ENCODE peak calls at places on chromosomes 1 and 21, in nine cellular contexts. S is PC-3, H is OCI-LY7, D is hepatocyte, Z is SK-N-SH, A is MM.1S, M is HCT116, W is GM23338, J is neural progenitor cell. B is an unnamed sample. For H3K4me1, the result is how much of the 10 kb centered on the place peaks cover.

GRCh38 chr1:230385930-230386329 is 40.2 kb downstream of the PGBD5 start:
- DNase-seq in S (no peak), H (no peak), D (no peak), Z (no peak), A (no peak), M (no peak), W (no peak), J (no peak), B (no peak)

GRCh38 chr1:202106340-202107284 is 16.1 kb upstream of the GPR37L1 start:
- DNase-seq in S (peak), H (no peak), D (peak), Z (no peak), A (peak), M (peak), W (no peak), J (no peak), B (peak)

GRCh38 chr1:2155788-2156187 is 38.8 kb downstream of the FAAP20 start:
- DNase-seq in S (no peak), H (no peak), D (no peak), Z (no peak), A (no peak), M (no peak), W (no peak), J (no peak), B (no peak)

GRCh38 chr21:43727571-43728466 is 8.9 kb downstream of the PDXK start:
- DNase-seq in S (peak), H (no peak), D (no peak), Z (no peak), A (no peak), M (no peak), W (no peak), J (no peak), B (peak)

GRCh38 chr1:183143576-183144315 is 42.3 kb upstream of the LAMC2 start:
- DNase-seq in S (no peak), H (no peak), D (no peak), Z (no peak), A (no peak), M (no peak), W (no peak), J (no peak), B (no peak)

GRCh38 chr1:201675143-201675542 is 136.2 kb downstream of the NAV1 start:
- DNase-seq in S (no peak), H (no peak), D (no peak), Z (no peak), A (no peak), M (no peak), W (no peak), J (no peak), B (no peak)

GRCh38 chr1:208997726-208998312 is 585.7 kb upstream of the CAMK1G start:
- DNase-seq in S (peak), H (no peak), D (peak), Z (peak), A (no peak), M (no peak), W (peak), J (no peak), B (peak)

GRCh38 chr1:211625040-211625439 is 46.1 kb upstream of the SLC30A1 start:
- DNase-seq in S (peak), H (peak), D (no peak), Z (peak), A (peak), M (no peak), W (peak), J (no peak), B (peak)

GRCh38 chr1:224116131-224116530 is 2.2 kb downstream of the FBXO28 start:
- DNase-seq in S (peak), H (peak), D (peak), Z (peak), A (peak), M (peak), W (peak), J (peak), B (peak)

GRCh38 chr21:40130476-40130875 is 263.2 kb downstream of the PCP4 start:
- DNase-seq in S (no peak), H (no peak), D (no peak), Z (no peak), A (no peak), M (no peak), W (no peak), J (no peak), B (no peak)

GRCh38 chr21:36613064-36613463 is 85.9 kb upstream of the SIM2 start:
- DNase-seq in S (peak), H (no peak), D (no peak), Z (no peak), A (no peak), M (no peak), W (no peak), J (no peak), B (peak)

GRCh38 chr1:241703001-241703400 is 50.9 kb downstream of the WDR64 start:
- DNase-seq in S (peak), H (no peak), D (no peak), Z (no peak), A (no peak), M (no peak), W (no peak), J (no peak), B (peak)

GRCh38 chr1:232978091-232978634 is 27.8 kb downstream of the NTPCR start:
- DNase-seq in S (no peak), H (no peak), D (no peak), Z (peak), A (no peak), M (no peak), W (no peak), J (no peak), B (no peak)

GRCh38 chr1:24960071-24960801 is 30.2 kb upstream of the RUNX3 start:
- DNase-seq in S (no peak), H (no peak), D (no peak), Z (no peak), A (no peak), M (no peak), W (no peak), J (no peak), B (no peak)

GRCh38 chr1:176494436-176494835 is 31.5 kb downstream of the PAPPA2 start:
- DNase-seq in S (no peak), H (no peak), D (no peak), Z (no peak), A (no peak), M (no peak), W (no peak), J (no peak), B (peak)

GRCh38 chr1:171245458-171246064 is 2.7 kb upstream of the FMO1 start:
- DNase-seq in S (peak), H (peak), D (peak), Z (peak), A (peak), M (peak), W (peak), J (peak), B (peak)

GRCh38 chr1:221723918-221724263 is 18.0 kb downstream of the DUSP10 start:
- DNase-seq in S (no peak), H (no peak), D (no peak), Z (no peak), A (no peak), M (no peak), W (peak), J (no peak), B (no peak)

GRCh38 chr1:235943581-235944114 is 76.9 kb upstream of the LYST start:
- DNase-seq in S (peak), H (no peak), D (no peak), Z (no peak), A (no peak), M (no peak), W (no peak), J (no peak), B (peak)

GRCh38 chr1:182580736-182581135 is 8.3 kb downstream of the RNASEL start:
- DNase-seq in S (no peak), H (no peak), D (no peak), Z (no peak), A (no peak), M (no peak), W (no peak), J (peak), B (no peak)

GRCh38 chr1:222074317-222074716 is 332.4 kb upstream of the DUSP10 start:
- DNase-seq in S (no peak), H (no peak), D (no peak), Z (no peak), A (no peak), M (no peak), W (no peak), J (no peak), B (no peak)

GRCh38 chr1:175252561-175252960 is 60.0 kb upstream of the KIAA0040 start:
- DNase-seq in S (no peak), H (no peak), D (no peak), Z (no peak), A (no peak), M (no peak), W (no peak), J (no peak), B (no peak)

GRCh38 chr1:234755449-234755863 is 145.5 kb upstream of the IRF2BP2 start:
- DNase-seq in S (no peak), H (no peak), D (peak), Z (no peak), A (no peak), M (no peak), W (no peak), J (no peak), B (peak)

GRCh38 chr1:212259693-212260480 is 25.3 kb upstream of the PPP2R5A start:
- DNase-seq in S (no peak), H (no peak), D (no peak), Z (no peak), A (no peak), M (no peak), W (no peak), J (no peak), B (no peak)

GRCh38 chr1:184283999-184284398 is 102.8 kb upstream of the C1orf21 start:
- DNase-seq in S (no peak), H (no peak), D (peak), Z (no peak), A (no peak), M (no peak), W (no peak), J (no peak), B (peak)

GRCh38 chr21:38439957-38440356 is 58.3 kb downstream of the ERG start:
- DNase-seq in S (no peak), H (no peak), D (no peak), Z (no peak), A (no peak), M (no peak), W (no peak), J (no peak), B (no peak)

GRCh38 chr1:56540467-56540866 is 38.9 kb downstream of the PLPP3 start:
- DNase-seq in S (peak), H (no peak), D (no peak), Z (no peak), A (no peak), M (no peak), W (no peak), J (no peak), B (no peak)
- TF ChIP-seq EZH2phosphoT487 in S (no peak), H (no peak), D (no peak), Z (no peak), A (no peak), M (no peak), W (no peak), J (no peak), B (no peak)

GRCh38 chr1:59766463-59766862 is 48.3 kb upstream of the HOOK1 start:
- DNase-seq in S (no peak), H (no peak), D (no peak), Z (no peak), A (no peak), M (no peak), W (no peak), J (no peak), B (peak)

GRCh38 chr1:59767119-59767518 is 47.6 kb upstream of the HOOK1 start:
- DNase-seq in S (no peak), H (no peak), D (no peak), Z (no peak), A (no peak), M (no peak), W (no peak), J (no peak), B (peak)

GRCh38 chr1:59761440-59761839 is 53.3 kb upstream of the HOOK1 start:
- DNase-seq in S (no peak), H (no peak), D (no peak), Z (no peak), A (no peak), M (no peak), W (no peak), J (no peak), B (peak)

GRCh38 chr1:59765036-59765730 is 49.6 kb upstream of the HOOK1 start:
- DNase-seq in S (no peak), H (no peak), D (no peak), Z (no peak), A (no peak), M (no peak), W (no peak), J (no peak), B (no peak)

DNA sequence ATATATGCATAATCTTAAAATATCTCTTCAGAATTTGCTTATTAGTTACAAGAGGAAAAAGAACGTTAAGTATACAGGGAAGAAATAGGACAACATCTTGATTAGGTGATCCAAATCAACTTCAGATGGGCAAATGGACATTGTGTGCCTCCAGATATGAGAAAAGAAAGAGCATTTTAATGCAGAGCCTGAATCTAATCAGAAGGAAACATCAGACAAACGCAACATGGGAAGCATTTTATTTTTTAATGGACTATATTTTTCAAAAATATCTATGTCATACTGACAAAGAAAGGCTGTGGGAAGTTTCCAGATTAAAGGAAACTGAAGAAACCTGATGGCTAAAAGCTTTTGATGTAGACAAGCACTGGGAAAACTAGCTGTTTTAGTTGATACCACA is 51.3 kb upstream of the HOOK1 start:
- DNase-seq in S (no peak), H (no peak), D (no peak), Z (no peak), A (no peak), M (no peak), W (no peak), J (no peak), B (no peak)
- H3K4me1 ChIP-seq in S (under half), H (under half), D (under half), Z (under half), A (under half), M (under half), W (under half), J (under half), B (under half)

GRCh38 chr1:203597386-203598040 is 29.1 kb upstream of the ATP2B4 start:
- DNase-seq in S (no peak), H (no peak), D (no peak), Z (no peak), A (no peak), M (no peak), W (no peak), J (no peak), B (peak)

GRCh38 chr1:203599875-203600781 is 26.5 kb upstream of the ATP2B4 start:
- DNase-seq in S (no peak), H (no peak), D (no peak), Z (no peak), A (peak), M (no peak), W (no peak), J (no peak), B (no peak)

GRCh38 chr1:203601717-203602309 is 24.8 kb upstream of the ATP2B4 start:
- DNase-seq in S (no peak), H (no peak), D (no peak), Z (no peak), A (no peak), M (no peak), W (no peak), J (no peak), B (no peak)

GRCh38 chr1:203598736-203599135 is 27.9 kb upstream of the ATP2B4 start:
- DNase-seq in S (no peak), H (no peak), D (no peak), Z (no peak), A (no peak), M (no peak), W (no peak), J (no peak), B (no peak)

DNA sequence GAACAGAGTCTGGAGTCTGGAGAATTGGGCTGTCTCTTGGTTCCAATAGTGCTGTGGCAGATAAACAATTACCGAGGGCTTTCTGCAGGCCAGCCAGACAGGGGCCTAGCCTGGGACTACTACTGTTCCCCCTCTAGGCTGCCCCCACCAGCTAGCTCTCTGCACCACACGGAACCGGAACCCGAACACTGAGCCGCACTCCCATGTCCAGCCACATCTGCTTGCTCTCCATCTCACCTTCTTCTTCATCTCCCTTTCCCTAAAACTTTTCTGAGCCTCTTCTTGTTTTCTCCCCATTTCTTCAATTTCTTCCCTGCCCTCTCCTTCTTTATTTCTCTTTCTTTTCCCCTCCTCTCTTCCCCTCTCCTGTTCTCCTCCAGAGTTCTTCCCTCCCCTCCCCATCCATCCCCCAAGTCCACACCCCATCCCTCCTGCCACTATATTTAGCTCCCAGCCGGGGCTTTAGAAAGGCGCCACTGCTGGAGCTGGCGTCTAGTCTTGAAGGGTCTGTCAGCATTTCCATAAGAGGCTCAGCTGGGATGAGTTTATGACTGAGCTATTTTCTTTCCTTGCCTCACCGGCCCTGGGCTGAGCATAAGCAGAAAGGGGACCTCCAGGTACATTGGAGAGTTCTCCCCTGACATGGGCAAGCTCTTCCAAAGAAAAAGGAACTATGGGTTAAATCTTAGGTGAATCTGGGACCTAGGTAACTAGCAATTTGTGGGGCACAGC is 25.7 kb upstream of the ATP2B4 start:
- DNase-seq in S (no peak), H (no peak), D (peak), Z (no peak), A (no peak), M (no peak), W (no peak), J (no peak), B (peak)
- TF ChIP-seq EZH2phosphoT487 in S (no peak), H (no peak), D (no peak), Z (no peak), A (no peak), M (no peak), W (no peak), J (no peak), B (no peak)

GRCh38 chr1:200629876-200630514 is 9.4 kb upstream of the KIF14 start:
- DNase-seq in S (no peak), H (no peak), D (peak), Z (no peak), A (no peak), M (no peak), W (peak), J (no peak), B (no peak)
- H3K4me1 ChIP-seq in S (under half), H (under half), D (under half), Z (under half), A (half or more), M (under half), W (under half), J (under half), B (under half)

GRCh38 chr1:154434346-154435075 is 29.4 kb downstream of the IL6R start:
- DNase-seq in S (no peak), H (no peak), D (no peak), Z (no peak), A (no peak), M (no peak), W (no peak), J (no peak), B (peak)

GRCh38 chr1:154433161-154433681 is 28.1 kb downstream of the IL6R start:
- DNase-seq in S (peak), H (no peak), D (no peak), Z (no peak), A (no peak), M (peak), W (no peak), J (no peak), B (peak)

GRCh38 chr1:154436433-154436832 is 31.3 kb downstream of the IL6R start:
- DNase-seq in S (no peak), H (no peak), D (no peak), Z (no peak), A (no peak), M (no peak), W (no peak), J (no peak), B (no peak)

GRCh38 chr1:154431586-154432373 is 26.6 kb downstream of the IL6R start:
- DNase-seq in S (peak), H (no peak), D (peak), Z (no peak), A (no peak), M (no peak), W (no peak), J (no peak), B (peak)

DNA sequence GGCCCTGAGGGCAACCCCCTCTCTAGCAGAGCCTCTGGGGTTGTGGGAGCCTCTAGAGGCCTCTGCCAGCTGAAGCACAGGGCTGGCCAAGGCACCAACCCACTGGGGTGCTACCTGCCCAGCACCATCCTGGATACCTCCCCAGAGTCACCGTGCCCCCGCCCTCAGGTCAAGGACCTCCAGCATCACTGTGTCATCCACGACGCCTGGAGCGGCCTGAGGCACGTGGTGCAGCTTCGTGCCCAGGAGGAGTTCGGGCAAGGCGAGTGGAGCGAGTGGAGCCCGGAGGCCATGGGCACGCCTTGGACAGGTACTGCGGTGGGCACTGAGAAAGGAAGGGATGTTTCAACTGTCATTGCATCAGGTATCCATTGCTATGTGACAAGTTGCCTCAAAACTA is 30.7 kb downstream of the IL6R start:
- DNase-seq in S (no peak), H (no peak), D (no peak), Z (no peak), A (no peak), M (no peak), W (no peak), J (no peak), B (no peak)
- TF ChIP-seq EZH2phosphoT487 in S (no peak), H (no peak), D (no peak), Z (no peak), A (no peak), M (no peak), W (no peak), J (no peak), B (no peak)

GRCh38 chr1:162150112-162150511 is 80.6 kb downstream of the NOS1AP start:
- DNase-seq in S (no peak), H (no peak), D (no peak), Z (no peak), A (no peak), M (no peak), W (no peak), J (no peak), B (no peak)
- H3K4me1 ChIP-seq in S (under half), H (under half), D (under half), Z (under half), A (under half), M (under half), W (under half), J (under half), B (under half)

GRCh38 chr1:54409156-54410142 is 3.3 kb upstream of the SSBP3 start:
- DNase-seq in S (no peak), H (peak), D (no peak), Z (no peak), A (peak), M (no peak), W (no peak), J (no peak), B (no peak)
- TF ChIP-seq EZH2phosphoT487 in S (no peak), H (no peak), D (no peak), Z (no peak), A (no peak), M (no peak), W (no peak), J (no peak), B (no peak)

DNA sequence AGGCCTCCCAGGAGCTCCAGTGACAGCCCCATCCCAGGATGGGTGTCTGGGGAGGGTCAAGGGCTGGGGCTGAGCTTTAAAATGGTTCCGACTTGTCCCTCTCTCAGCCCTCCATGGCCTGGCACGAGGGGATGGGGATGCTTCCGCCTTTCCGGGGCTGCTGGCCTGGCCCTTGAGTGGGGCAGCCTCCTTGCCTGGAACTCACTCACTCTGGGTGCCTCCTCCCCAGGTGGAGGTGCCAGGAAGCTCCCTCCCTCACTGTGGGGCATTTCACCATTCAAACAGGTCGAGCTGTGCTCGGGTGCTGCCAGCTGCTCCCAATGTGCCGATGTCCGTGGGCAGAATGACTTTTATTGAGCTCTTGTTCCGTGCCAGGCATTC is 24.2 kb downstream of the PCSK9 start:
- DNase-seq in S (no peak), H (no peak), D (no peak), Z (no peak), A (no peak), M (no peak), W (no peak), J (no peak), B (no peak)
- H3K4me1 ChIP-seq in S (under half), H (under half), D (under half), Z (under half), A (under half), M (under half), W (under half), J (under half), B (under half)

B was measured in GM23248.